ENCODE peak calls at places on chromosome 11, in seven cellular contexts. One of them, this sample, is unnamed.

GRCh38 chr11:119538748-119539147 is 115.8 kb upstream of the THY1 start:
- DNase-seq in psoas muscle: no peak
- DNase-seq in astrocyte of the spinal cord: no peak
- DNase-seq in endothelial cell of umbilical vein: no peak
- DNase-seq in testis: no peak
- DNase-seq in neural progenitor cell: no peak
- DNase-seq in Peyer's patch: no peak
- DNase-seq in this sample: peak

GRCh38 chr11:70420008-70420464 is 21.7 kb downstream of the CTTN start:
- DNase-seq in psoas muscle: no peak
- DNase-seq in astrocyte of the spinal cord: peak
- DNase-seq in endothelial cell of umbilical vein: peak
- DNase-seq in testis: no peak
- DNase-seq in neural progenitor cell: no peak
- DNase-seq in Peyer's patch: no peak
- DNase-seq in this sample: no peak

GRCh38 chr11:98967005-98967404 is 53.7 kb upstream of the CNTN5 start:
- DNase-seq in psoas muscle: no peak
- DNase-seq in astrocyte of the spinal cord: no peak
- DNase-seq in endothelial cell of umbilical vein: no peak
- DNase-seq in testis: no peak
- DNase-seq in neural progenitor cell: no peak
- DNase-seq in Peyer's patch: no peak
- DNase-seq in this sample: no peak

GRCh38 chr11:61627831-61628753 is 47.2 kb upstream of the SYT7 start:
- DNase-seq in psoas muscle: peak
- DNase-seq in astrocyte of the spinal cord: peak
- DNase-seq in endothelial cell of umbilical vein: peak
- DNase-seq in testis: peak
- DNase-seq in neural progenitor cell: peak
- DNase-seq in Peyer's patch: no peak
- DNase-seq in this sample: peak

GRCh38 chr11:112315057-112315720 is 54.5 kb upstream of the PLET1 start:
- DNase-seq in psoas muscle: no peak
- DNase-seq in astrocyte of the spinal cord: no peak
- DNase-seq in endothelial cell of umbilical vein: no peak
- DNase-seq in testis: no peak
- DNase-seq in neural progenitor cell: no peak
- DNase-seq in Peyer's patch: no peak
- DNase-seq in this sample: no peak

GRCh38 chr11:102256251-102256650 is 61.0 kb upstream of the BIRC3 start:
- DNase-seq in psoas muscle: no peak
- DNase-seq in astrocyte of the spinal cord: peak
- DNase-seq in endothelial cell of umbilical vein: no peak
- DNase-seq in testis: no peak
- DNase-seq in neural progenitor cell: no peak
- DNase-seq in Peyer's patch: no peak
- DNase-seq in this sample: peak

GRCh38 chr11:16356057-16356750 is at the start of gene SOX6:
- DNase-seq in psoas muscle: no peak
- DNase-seq in astrocyte of the spinal cord: peak
- DNase-seq in endothelial cell of umbilical vein: no peak
- DNase-seq in testis: peak
- DNase-seq in neural progenitor cell: peak
- DNase-seq in Peyer's patch: no peak
- DNase-seq in this sample: no peak

GRCh38 chr11:62603771-62604170 is 2.1 kb upstream of the MTA2 start:
- DNase-seq in psoas muscle: no peak
- DNase-seq in astrocyte of the spinal cord: no peak
- DNase-seq in endothelial cell of umbilical vein: no peak
- DNase-seq in testis: no peak
- DNase-seq in neural progenitor cell: no peak
- DNase-seq in Peyer's patch: no peak
- DNase-seq in this sample: no peak

GRCh38 chr11:113529606-113530005 is 54.4 kb upstream of the DRD2 start:
- DNase-seq in psoas muscle: no peak
- DNase-seq in astrocyte of the spinal cord: no peak
- DNase-seq in endothelial cell of umbilical vein: no peak
- DNase-seq in testis: no peak
- DNase-seq in neural progenitor cell: no peak
- DNase-seq in Peyer's patch: no peak
- DNase-seq in this sample: no peak

GRCh38 chr11:35142481-35143207 is 3.7 kb downstream of the CD44 start:
- DNase-seq in psoas muscle: no peak
- DNase-seq in astrocyte of the spinal cord: no peak
- DNase-seq in endothelial cell of umbilical vein: peak
- DNase-seq in testis: no peak
- DNase-seq in neural progenitor cell: peak
- DNase-seq in Peyer's patch: peak
- DNase-seq in this sample: peak

GRCh38 chr11:8365542-8365941 is 101.9 kb upstream of the LMO1 start:
- DNase-seq in psoas muscle: no peak
- DNase-seq in astrocyte of the spinal cord: no peak
- DNase-seq in endothelial cell of umbilical vein: no peak
- DNase-seq in testis: no peak
- DNase-seq in neural progenitor cell: no peak
- DNase-seq in Peyer's patch: no peak
- DNase-seq in this sample: no peak

GRCh38 chr11:47605921-47606320 is 11.7 kb upstream of the C1QTNF4 start:
- DNase-seq in psoas muscle: no peak
- DNase-seq in astrocyte of the spinal cord: no peak
- DNase-seq in endothelial cell of umbilical vein: no peak
- DNase-seq in testis: no peak
- DNase-seq in neural progenitor cell: no peak
- DNase-seq in Peyer's patch: no peak
- DNase-seq in this sample: no peak

GRCh38 chr11:119641991-119642745 is 86.8 kb downstream of the NECTIN1 start:
- DNase-seq in psoas muscle: no peak
- DNase-seq in astrocyte of the spinal cord: no peak
- DNase-seq in endothelial cell of umbilical vein: peak
- DNase-seq in testis: peak
- DNase-seq in neural progenitor cell: peak
- DNase-seq in Peyer's patch: no peak
- DNase-seq in this sample: peak

GRCh38 chr11:28697920-28698827 is 590.0 kb downstream of the METTL15 start:
- DNase-seq in psoas muscle: peak
- DNase-seq in astrocyte of the spinal cord: peak
- DNase-seq in endothelial cell of umbilical vein: peak
- DNase-seq in testis: peak
- DNase-seq in neural progenitor cell: peak
- DNase-seq in Peyer's patch: no peak
- DNase-seq in this sample: peak

GRCh38 chr11:131763193-131763890 is 392.9 kb downstream of the NTM start:
- DNase-seq in psoas muscle: no peak
- DNase-seq in astrocyte of the spinal cord: no peak
- DNase-seq in endothelial cell of umbilical vein: no peak
- DNase-seq in testis: no peak
- DNase-seq in neural progenitor cell: no peak
- DNase-seq in Peyer's patch: no peak
- DNase-seq in this sample: no peak

GRCh38 chr11:16511109-16511806 is 154.9 kb upstream of the SOX6 start:
- DNase-seq in psoas muscle: no peak
- DNase-seq in astrocyte of the spinal cord: peak
- DNase-seq in endothelial cell of umbilical vein: no peak
- DNase-seq in testis: no peak
- DNase-seq in neural progenitor cell: no peak
- DNase-seq in Peyer's patch: no peak
- DNase-seq in this sample: peak

GRCh38 chr11:114219559-114220349 is 76.4 kb upstream of the NNMT start:
- DNase-seq in psoas muscle: no peak
- DNase-seq in astrocyte of the spinal cord: peak
- DNase-seq in endothelial cell of umbilical vein: peak
- DNase-seq in testis: no peak
- DNase-seq in neural progenitor cell: peak
- DNase-seq in Peyer's patch: no peak
- DNase-seq in this sample: no peak

GRCh38 chr11:115499891-115500290 is 4.3 kb downstream of the CADM1 start:
- DNase-seq in psoas muscle: no peak
- DNase-seq in astrocyte of the spinal cord: no peak
- DNase-seq in endothelial cell of umbilical vein: no peak
- DNase-seq in testis: no peak
- DNase-seq in neural progenitor cell: no peak
- DNase-seq in Peyer's patch: no peak
- DNase-seq in this sample: no peak

DNA sequence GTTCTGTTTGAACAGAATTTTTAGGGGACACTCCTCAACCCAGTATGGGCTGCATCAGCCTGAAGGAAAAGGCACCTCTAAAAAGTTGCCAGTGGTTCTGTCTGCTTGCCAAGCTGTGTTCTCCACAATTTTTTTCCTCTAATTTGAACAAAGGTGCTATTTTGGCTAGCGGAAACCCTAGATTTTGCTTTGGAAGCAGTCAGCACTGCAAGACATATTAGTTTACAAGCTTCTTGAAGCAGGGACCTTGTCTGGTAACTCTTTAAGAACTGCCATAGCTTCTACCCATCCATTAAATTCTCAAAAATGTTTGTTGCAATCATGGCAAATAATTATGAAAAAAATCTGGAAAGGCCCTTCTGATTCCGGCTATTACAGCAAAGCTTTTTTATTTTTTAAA is 75.6 kb upstream of the HEPHL1 start:
- DNase-seq in psoas muscle: no peak
- DNase-seq in astrocyte of the spinal cord: peak
- DNase-seq in endothelial cell of umbilical vein: no peak
- DNase-seq in testis: no peak
- DNase-seq in neural progenitor cell: no peak
- DNase-seq in Peyer's patch: no peak
- DNase-seq in this sample: no peak
- H3K4me3 ChIP-seq in psoas muscle: no peak
- H3K4me3 ChIP-seq in astrocyte of the spinal cord: no peak
- H3K4me3 ChIP-seq in endothelial cell of umbilical vein: no peak
- H3K4me3 ChIP-seq in testis: no peak
- H3K4me3 ChIP-seq in neural progenitor cell: no peak
- H3K4me3 ChIP-seq in Peyer's patch: no peak
- H3K4me3 ChIP-seq in this sample: no peak

DNA sequence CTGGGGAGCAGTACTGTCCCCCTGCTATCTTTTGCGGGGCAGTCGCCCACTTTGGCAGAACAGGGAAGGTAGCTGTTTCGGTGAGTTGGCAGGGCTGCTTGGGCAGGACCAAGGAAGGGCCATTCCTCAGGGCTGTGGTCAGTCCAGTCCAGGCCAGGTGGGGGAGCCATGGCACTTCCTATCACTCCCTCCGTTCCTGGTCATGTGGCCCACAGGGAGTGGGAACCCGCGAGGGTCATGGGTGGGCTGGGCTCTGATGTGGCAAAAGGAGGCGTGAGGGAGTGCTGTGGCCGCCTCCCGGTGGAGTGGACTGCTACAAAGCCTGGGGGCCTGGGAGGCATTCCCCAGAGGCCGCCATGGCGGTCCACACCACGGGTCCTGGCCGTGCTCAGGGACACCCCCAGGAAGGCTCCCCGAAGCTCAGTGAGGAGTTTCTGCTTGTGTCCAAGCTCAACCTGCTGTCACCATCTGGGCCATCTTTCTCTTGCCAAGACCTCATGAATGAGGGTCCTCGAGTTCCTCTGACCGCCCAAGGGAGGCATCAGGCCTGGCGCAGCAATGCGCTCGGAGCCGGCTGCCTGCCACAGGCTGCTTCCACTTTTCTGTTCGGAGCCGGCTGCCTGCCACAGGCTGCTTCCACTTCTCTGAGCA is 11.9 kb downstream of the CHID1 start:
- DNase-seq in psoas muscle: no peak
- DNase-seq in astrocyte of the spinal cord: no peak
- DNase-seq in endothelial cell of umbilical vein: peak
- DNase-seq in testis: peak
- DNase-seq in neural progenitor cell: peak
- DNase-seq in Peyer's patch: no peak
- DNase-seq in this sample: no peak
- TF ChIP-seq CTCF in psoas muscle: no peak
- TF ChIP-seq CTCF in astrocyte of the spinal cord: peak
- TF ChIP-seq CTCF in endothelial cell of umbilical vein: peak
- TF ChIP-seq CTCF in testis: peak
- TF ChIP-seq CTCF in neural progenitor cell: peak
- TF ChIP-seq CTCF in Peyer's patch: no peak
- TF ChIP-seq CTCF in this sample: no peak

GRCh38 chr11:78684377-78684776 is 109.7 kb upstream of the NARS2 start:
- DNase-seq in psoas muscle: no peak
- DNase-seq in astrocyte of the spinal cord: no peak
- DNase-seq in endothelial cell of umbilical vein: no peak
- DNase-seq in testis: no peak
- DNase-seq in neural progenitor cell: peak
- DNase-seq in Peyer's patch: no peak
- DNase-seq in this sample: peak

GRCh38 chr11:78688460-78688859 is 113.8 kb upstream of the NARS2 start:
- DNase-seq in psoas muscle: no peak
- DNase-seq in astrocyte of the spinal cord: no peak
- DNase-seq in endothelial cell of umbilical vein: no peak
- DNase-seq in testis: no peak
- DNase-seq in neural progenitor cell: no peak
- DNase-seq in Peyer's patch: no peak
- DNase-seq in this sample: peak

GRCh38 chr11:78689558-78690153 is 115.0 kb upstream of the NARS2 start:
- DNase-seq in psoas muscle: no peak
- DNase-seq in astrocyte of the spinal cord: no peak
- DNase-seq in endothelial cell of umbilical vein: no peak
- DNase-seq in testis: no peak
- DNase-seq in neural progenitor cell: no peak
- DNase-seq in Peyer's patch: no peak
- DNase-seq in this sample: no peak

GRCh38 chr11:78683774-78684173 is 109.1 kb upstream of the NARS2 start:
- DNase-seq in psoas muscle: no peak
- DNase-seq in astrocyte of the spinal cord: no peak
- DNase-seq in endothelial cell of umbilical vein: no peak
- DNase-seq in testis: no peak
- DNase-seq in neural progenitor cell: no peak
- DNase-seq in Peyer's patch: no peak
- DNase-seq in this sample: no peak

GRCh38 chr11:78685156-78685555 is 110.5 kb upstream of the NARS2 start:
- DNase-seq in psoas muscle: no peak
- DNase-seq in astrocyte of the spinal cord: no peak
- DNase-seq in endothelial cell of umbilical vein: no peak
- DNase-seq in testis: no peak
- DNase-seq in neural progenitor cell: no peak
- DNase-seq in Peyer's patch: no peak
- DNase-seq in this sample: no peak
- H3K4me3 ChIP-seq in psoas muscle: no peak
- H3K4me3 ChIP-seq in astrocyte of the spinal cord: no peak
- H3K4me3 ChIP-seq in endothelial cell of umbilical vein: no peak
- H3K4me3 ChIP-seq in testis: no peak
- H3K4me3 ChIP-seq in neural progenitor cell: no peak
- H3K4me3 ChIP-seq in Peyer's patch: no peak
- H3K4me3 ChIP-seq in this sample: no peak

DNA sequence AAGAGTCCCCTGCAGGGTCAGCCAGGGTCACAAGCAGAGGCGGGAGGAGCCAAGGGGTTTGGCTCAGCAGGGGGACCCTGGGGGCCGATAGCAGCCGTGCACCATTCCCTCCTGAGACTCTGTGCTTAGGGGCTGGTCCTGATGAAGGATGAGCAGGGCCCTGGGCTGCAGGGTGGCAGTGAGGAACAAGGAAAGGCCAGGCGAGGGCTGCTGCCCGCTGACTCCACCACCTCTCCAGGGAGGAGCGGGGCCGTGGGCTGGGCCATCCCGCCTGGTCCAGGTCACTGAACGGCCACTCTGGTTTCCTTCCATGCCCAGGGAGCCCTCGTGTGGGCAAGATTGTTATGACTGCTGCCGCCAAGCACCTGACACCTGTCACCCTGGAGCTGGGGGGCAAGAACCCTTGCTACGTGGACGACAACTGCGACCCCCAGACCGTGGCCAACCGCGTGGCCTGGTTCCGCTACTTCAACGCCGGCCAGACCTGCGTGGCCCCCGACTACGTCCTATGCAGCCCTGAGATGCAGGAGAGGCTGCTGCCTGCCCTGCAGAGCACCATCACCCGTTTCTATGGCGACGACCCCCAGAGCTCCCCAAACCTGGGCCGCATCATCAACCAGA is 9.2 kb upstream of the NDUFS8 start:
- DNase-seq in psoas muscle: no peak
- DNase-seq in astrocyte of the spinal cord: no peak
- DNase-seq in endothelial cell of umbilical vein: no peak
- DNase-seq in testis: no peak
- DNase-seq in neural progenitor cell: peak
- DNase-seq in Peyer's patch: no peak
- DNase-seq in this sample: peak
- TF ChIP-seq CTCF in psoas muscle: peak
- TF ChIP-seq CTCF in astrocyte of the spinal cord: peak
- TF ChIP-seq CTCF in endothelial cell of umbilical vein: peak
- TF ChIP-seq CTCF in testis: no peak
- TF ChIP-seq CTCF in neural progenitor cell: peak
- TF ChIP-seq CTCF in Peyer's patch: no peak
- TF ChIP-seq CTCF in this sample: peak